ENCODE peak calls at places on chromosomes 13 and 19, in six cellular contexts. I is amniotic stem cell, F is left lung, X is T-helper 2 cell, H is testis, Y is fibroblast of lung. M is an unnamed sample.

GRCh38 chr19:31350693-31351211 is 1.5 kb upstream of the TSHZ3 start:
- DNase-seq in I (peak), F (peak), X (no peak), H (peak), Y (peak), M (no peak)

GRCh38 chr13:59588717-59589067 is 575.0 kb downstream of the DIAPH3 start:
- DNase-seq in I (no peak), F (no peak), X (no peak), H (no peak), Y (no peak), M (no peak)

GRCh38 chr19:13077233-13077632 is 25.4 kb downstream of the LYL1 start:
- DNase-seq in I (no peak), F (no peak), X (no peak), H (no peak), Y (peak), M (no peak)

GRCh38 chr19:38284422-38284821 is 19.6 kb upstream of the C19orf33 start:
- DNase-seq in I (no peak), F (peak), X (no peak), H (no peak), Y (no peak), M (no peak)

GRCh38 chr13:72886272-72887062 is 104.5 kb downstream of the PIBF1 start:
- DNase-seq in I (no peak), F (no peak), X (no peak), H (no peak), Y (peak), M (no peak)

GRCh38 chr13:91567485-91568207 is 169.2 kb downstream of the GPC5 start:
- DNase-seq in I (no peak), F (no peak), X (no peak), H (no peak), Y (peak), M (no peak)

GRCh38 chr19:42269518-42270345 is 680 bp downstream of the CIC start:
- DNase-seq in I (no peak), F (peak), X (no peak), H (no peak), Y (no peak), M (no peak)

GRCh38 chr13:76884571-76885202 is 1.5 kb downstream of the KCTD12 start:
- DNase-seq in I (no peak), F (no peak), X (no peak), H (peak), Y (peak), M (no peak)

GRCh38 chr19:1216756-1217155 is 11.2 kb downstream of the STK11 start:
- DNase-seq in I (no peak), F (no peak), X (no peak), H (no peak), Y (no peak), M (no peak)

GRCh38 chr19:7188682-7189629 is 105.3 kb downstream of the INSR start:
- DNase-seq in I (no peak), F (no peak), X (no peak), H (no peak), Y (peak), M (no peak)

GRCh38 chr13:77786888-77787287 is 89.4 kb downstream of the SLAIN1 start:
- DNase-seq in I (no peak), F (no peak), X (no peak), H (no peak), Y (peak), M (no peak)

GRCh38 chr13:109856350-109856749 is 70.0 kb upstream of the IRS2 start:
- DNase-seq in I (no peak), F (no peak), X (no peak), H (no peak), Y (no peak), M (no peak)

GRCh38 chr19:3621689-3622088 is 4.9 kb downstream of the CACTIN start:
- DNase-seq in I (no peak), F (no peak), X (no peak), H (no peak), Y (no peak), M (no peak)

GRCh38 chr19:33394723-33395560 is 21.4 kb downstream of the CEBPG start:
- DNase-seq in I (no peak), F (peak), X (no peak), H (no peak), Y (peak), M (no peak)

GRCh38 chr13:60654405-60654804 is 257.4 kb downstream of the TDRD3 start:
- DNase-seq in I (peak), F (no peak), X (no peak), H (peak), Y (peak), M (no peak)

GRCh38 chr13:94050039-94050438 is 429.4 kb downstream of the DCT start:
- DNase-seq in I (no peak), F (no peak), X (no peak), H (no peak), Y (no peak), M (no peak)

GRCh38 chr19:4976412-4977298 is 7.7 kb downstream of the KDM4B start:
- DNase-seq in I (no peak), F (peak), X (no peak), H (peak), Y (peak), M (no peak)

GRCh38 chr19:34475026-34475974 is 6.3 kb upstream of the WTIP start:
- DNase-seq in I (peak), F (no peak), X (no peak), H (no peak), Y (peak), M (no peak)

GRCh38 chr13:74092711-74093110 is 41.5 kb downstream of the KLF12 start:
- DNase-seq in I (no peak), F (no peak), X (no peak), H (no peak), Y (no peak), M (no peak)

GRCh38 chr19:50214699-50215543 is 11.5 kb downstream of the MYH14 start:
- DNase-seq in I (no peak), F (peak), X (no peak), H (no peak), Y (no peak), M (no peak)

GRCh38 chr13:70391678-70392077 is 283.4 kb upstream of the KLHL1 start:
- DNase-seq in I (no peak), F (no peak), X (no peak), H (no peak), Y (no peak), M (no peak)

GRCh38 chr13:51832471-51833152 is 12.4 kb downstream of the TMEM272 start:
- DNase-seq in I (no peak), F (no peak), X (peak), H (no peak), Y (peak), M (no peak)

GRCh38 chr19:6528544-6529121 is 2.2 kb upstream of the TNFSF9 start:
- DNase-seq in I (no peak), F (peak), X (no peak), H (peak), Y (no peak), M (no peak)

M was measured in stimulated activated effector memory CD8-positive, alpha-beta T cell treated with anti-CD3 and anti-CD28 coated beads, Interleukin-12 subunit alpha, Interleukin-12 subunit beta, amount 100 ng/mL, for 72 hours.